ENCODE peak calls at places on chromosomes 12 and 14, in six cellular contexts. U is HL-60, X is endothelial cell of umbilical vein, I is spleen, Y is SK-N-SH, M is prostate gland. D is an unnamed sample.

GRCh38 chr12:58860050-58860787 is 60.1 kb downstream of the LRIG3 start:
- DNase-seq in U (no peak), Y (no peak), I (no peak), M (no peak), X (no peak), D (no peak)

GRCh38 chr12:12356886-12357696 is at the start of gene BORCS5:
- DNase-seq in X (peak; percentile 90), M (peak; percentile 97), I (peak; percentile 100), U (peak; percentile 98), Y (peak; percentile 95), D (peak; percentile 99)

GRCh38 chr14:24051789-24052655 is at the start of gene CARMIL3:
- DNase-seq in X (peak; percentile 57), I (peak; percentile 91), Y (peak; percentile 97), U (no peak), M (peak; percentile 57), D (peak; percentile 72)

GRCh38 chr12:28872654-28873268 is 276.3 kb upstream of the FAR2 start:
- DNase-seq in X (peak; percentile 70), I (no peak), M (no peak), Y (peak; percentile 30), U (peak; percentile 61), D (peak; percentile 9)

GRCh38 chr12:26623136-26623535 is 209.9 kb downstream of the ITPR2 start:
- DNase-seq in Y (no peak), X (no peak), I (no peak), M (no peak), U (no peak), D (no peak)

GRCh38 chr12:52992699-52993557 is 13.3 kb upstream of the EIF4B start:
- DNase-seq in U (no peak), M (no peak), I (no peak), X (no peak), Y (no peak), D (peak; percentile 66)

GRCh38 chr14:68589447-68590232 is 203.2 kb downstream of the ZFP36L1 start:
- DNase-seq in Y (peak; percentile 52), U (no peak), I (no peak), X (no peak), M (no peak), D (peak; percentile 42)

GRCh38 chr14:50658203-50658602 is 9.9 kb downstream of the SAV1 start:
- DNase-seq in I (no peak), M (no peak), Y (no peak), X (peak; percentile 86), U (no peak), D (no peak)

GRCh38 chr14:25908707-25909106 is 689.1 kb downstream of the NOVA1 start:
- DNase-seq in X (no peak), Y (no peak), I (no peak), M (no peak), U (no peak), D (no peak)

GRCh38 chr12:45730116-45730841 is 773 bp downstream of the ARID2 start:
- DNase-seq in I (peak; percentile 91), U (peak; percentile 53), Y (peak; percentile 56), X (peak; percentile 69), M (peak; percentile 21), D (peak; percentile 52)

GRCh38 chr12:102824218-102824835 is 92.7 kb downstream of the PAH start:
- DNase-seq in U (no peak), X (no peak), M (no peak), I (peak; percentile 73), Y (peak; percentile 5), D (no peak)

GRCh38 chr14:104521816-104522745 is 57.5 kb upstream of the C14orf180 start:
- DNase-seq in U (no peak), Y (no peak), I (no peak), X (no peak), M (no peak), D (no peak)

GRCh38 chr14:103155013-103155412 is 31.8 kb downstream of the TNFAIP2 start:
- DNase-seq in X (no peak), Y (peak; percentile 77), I (no peak), M (no peak), U (no peak), D (peak; percentile 34)

GRCh38 chr14:26606729-26607128 is 8.9 kb upstream of the NOVA1 start:
- DNase-seq in X (no peak), I (no peak), U (no peak), Y (no peak), M (no peak), D (no peak)

GRCh38 chr12:67541625-67541991 is 106.9 kb upstream of the DYRK2 start:
- DNase-seq in U (no peak), M (no peak), I (no peak), Y (no peak), X (no peak), D (no peak)

GRCh38 chr14:60648169-60648933 is 926 bp downstream of the SIX1 start:
- DNase-seq in M (no peak), X (no peak), Y (peak; percentile 53), I (no peak), U (no peak), D (no peak)

GRCh38 chr12:59603735-59604134 is 7.9 kb downstream of the SLC16A7 start:
- DNase-seq in M (no peak), Y (no peak), X (no peak), U (no peak), I (no peak), D (no peak)

GRCh38 chr14:74973003-74973614 is 17.7 kb upstream of the PGF start:
- DNase-seq in X (peak; percentile 84), Y (peak; percentile 47), U (peak; percentile 2), M (no peak), I (peak; percentile 86), D (peak; percentile 28)

GRCh38 chr14:63717704-63718103 is 10.2 kb downstream of the SGPP1 start:
- DNase-seq in Y (peak; percentile 22), I (no peak), X (peak; percentile 26), U (no peak), M (no peak), D (no peak)

GRCh38 chr14:22837750-22838538 is 1.6 kb downstream of the MMP14 start:
- DNase-seq in U (no peak), Y (no peak), M (peak; percentile 68), X (no peak), I (peak; percentile 66), D (peak; percentile 55)

GRCh38 chr12:79566452-79566851 is 124.3 kb downstream of the PAWR start:
- DNase-seq in Y (no peak), I (no peak), X (peak; percentile 89), M (peak; percentile 43), U (no peak), D (no peak)

GRCh38 chr14:53338192-53338591 is 185.1 kb upstream of the DDHD1 start:
- DNase-seq in M (no peak), Y (no peak), I (no peak), U (no peak), X (no peak), D (no peak)

GRCh38 chr12:79531547-79531946 is 159.2 kb downstream of the PAWR start:
- DNase-seq in I (no peak), Y (no peak), X (no peak), M (no peak), U (no peak), D (no peak)

GRCh38 chr12:89756638-89757321 is 48.1 kb upstream of the ATP2B1 start:
- DNase-seq in I (no peak), X (peak; percentile 72), U (peak; percentile 92), M (no peak), Y (no peak), D (no peak)

GRCh38 chr12:116393859-116394650 is 116.6 kb upstream of the MED13L start:
- DNase-seq in U (peak; percentile 59), X (no peak), M (no peak), Y (no peak), I (peak; percentile 37), D (no peak)

GRCh38 chr12:116397148-116397547 is 119.7 kb upstream of the MED13L start:
- DNase-seq in U (no peak), X (no peak), M (no peak), Y (no peak), I (no peak), D (no peak)

GRCh38 chr12:116398193-116398592 is 120.7 kb upstream of the MED13L start:
- DNase-seq in X (no peak), M (no peak), U (no peak), I (no peak), Y (no peak), D (no peak)

GRCh38 chr12:116392061-116392460 is 114.6 kb upstream of the MED13L start:
- DNase-seq in Y (no peak), U (no peak), I (no peak), M (no peak), X (no peak), D (no peak)

GRCh38 chr12:116395381-116395780 is 117.9 kb upstream of the MED13L start:
- DNase-seq in Y (no peak), I (no peak), X (no peak), U (peak; percentile 16), M (no peak), D (no peak)
- TF ChIP-seq POLR2AphosphoS5 in Y (no peak), I (no peak), X (no peak), U (no peak), M (no peak), D (no peak)

DNA sequence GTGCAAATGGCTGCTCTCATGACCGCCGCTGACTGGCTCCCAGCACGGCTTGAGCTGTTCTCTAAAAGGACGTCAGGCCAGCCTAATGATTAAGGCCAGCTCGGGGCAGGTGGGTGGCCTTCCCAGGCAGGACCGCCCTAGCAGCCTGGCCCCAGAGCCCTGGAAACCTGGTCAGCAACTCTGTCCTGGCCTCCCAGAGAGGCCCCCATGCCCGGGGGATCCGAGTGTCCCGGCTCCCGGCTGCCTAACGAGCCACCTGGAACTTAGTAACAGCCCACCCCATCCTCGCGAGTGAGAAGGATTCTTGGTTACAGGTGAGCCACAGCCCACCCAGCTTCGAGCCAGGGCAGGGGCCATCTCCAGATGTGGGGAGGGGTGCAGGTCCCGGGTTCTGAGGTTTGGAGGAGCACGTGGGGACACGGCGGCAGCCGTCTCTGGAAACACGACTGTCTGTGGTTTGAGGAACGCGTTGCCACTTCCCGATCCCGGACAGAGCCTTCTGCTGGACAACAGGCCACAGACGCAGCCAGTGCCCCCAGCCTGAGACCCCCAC is 73.8 kb upstream of the FBRSL1 start:
- DNase-seq in X (no peak), U (no peak), I (no peak), M (no peak), Y (no peak), D (no peak)
- H3K27me3 ChIP-seq in X (no peaks in the 10 kb centered on the region), U (peaks cover 15% of the 10 kb centered on the region), I (peaks cover 29% of the 10 kb centered on the region), M (no peaks in the 10 kb centered on the region), Y (peaks cover 48% of the 10 kb centered on the region), D (peaks cover 65% of the 10 kb centered on the region)

GRCh38 chr14:90697577-90698206 is 118.5 kb downstream of the TTC7B start:
- DNase-seq in X (peak; percentile 76), I (peak; percentile 92), Y (peak; percentile 80), M (peak; percentile 82), U (peak; percentile 81), D (peak; percentile 83)
- TF ChIP-seq POLR2AphosphoS5 in X (no peak), I (peak; percentile 67), Y (no peak), M (peak; percentile 77), U (no peak), D (no peak)

GRCh38 chr12:131057211-131057721 is 103.6 kb downstream of the ADGRD1 start:
- DNase-seq in Y (no peak), X (no peak), U (no peak), M (no peak), I (no peak), D (no peak)
- H3K27me3 ChIP-seq in Y (no peaks in the 10 kb centered on the region), X (no peaks in the 10 kb centered on the region), U (peaks cover 5% of the 10 kb centered on the region), M (no peaks in the 10 kb centered on the region), I (peaks cover 13% of the 10 kb centered on the region), D (no peaks in the 10 kb centered on the region)

DNA sequence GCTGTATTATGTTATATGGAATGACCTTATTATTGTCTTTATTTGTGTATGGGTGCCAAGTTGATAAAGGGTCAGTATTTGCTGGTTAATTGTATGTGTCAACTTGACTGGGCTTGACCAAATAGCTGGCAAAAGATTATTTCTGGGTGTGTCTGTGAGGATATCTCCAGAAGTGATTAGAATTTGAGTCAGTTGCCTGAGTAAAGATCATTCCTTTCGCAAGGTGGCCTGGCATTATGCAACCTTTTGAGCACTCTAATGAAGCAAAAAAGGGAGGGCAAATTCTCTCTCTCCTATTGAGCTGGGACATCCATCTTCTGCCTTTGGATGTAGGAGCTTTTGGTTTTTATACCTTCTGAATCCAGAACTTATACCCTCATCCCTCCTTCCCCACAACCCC is 82.3 kb downstream of the ATXN7L3B start:
- DNase-seq in X (no peak), M (no peak), Y (no peak), I (no peak), U (no peak), D (no peak)
- TF ChIP-seq POLR2AphosphoS5 in X (no peak), M (no peak), Y (no peak), I (no peak), U (no peak), D (no peak)

D was measured in transverse colon.